ENCODE peak calls at places on chromosome 2, in four cellular contexts. One of them, this sample, is unnamed. For H3K9me1, the result is how much of the 10 kb centered on the place peaks cover.

GRCh38 chr2:90069290-90069894 is 1377.9 kb downstream of the RPIA start:
- DNase-seq in K562: peak
- DNase-seq in keratinocyte: no peak
- DNase-seq in IMR-90: no peak
- DNase-seq in this sample: no peak

GRCh38 chr2:86069091-86069685 is 36.5 kb downstream of the POLR1A start:
- DNase-seq in IMR-90: no peak
- DNase-seq in K562: no peak
- DNase-seq in keratinocyte: no peak
- DNase-seq in this sample: no peak

GRCh38 chr2:121804340-121804739 is 48.9 kb downstream of the TSN start:
- DNase-seq in K562: no peak
- DNase-seq in IMR-90: peak
- DNase-seq in keratinocyte: no peak
- DNase-seq in this sample: peak

GRCh38 chr2:217160103-217160502 is 300.2 kb upstream of the TNP1 start:
- DNase-seq in keratinocyte: no peak
- DNase-seq in K562: no peak
- DNase-seq in IMR-90: peak
- DNase-seq in this sample: no peak

GRCh38 chr2:154623819-154624218 is 74.7 kb upstream of the KCNJ3 start:
- DNase-seq in keratinocyte: no peak
- DNase-seq in IMR-90: peak
- DNase-seq in K562: no peak
- DNase-seq in this sample: peak

GRCh38 chr2:31235504-31235902 is 1.6 kb downstream of the EHD3 start:
- DNase-seq in keratinocyte: no peak
- DNase-seq in IMR-90: peak
- DNase-seq in K562: peak
- DNase-seq in this sample: peak

GRCh38 chr2:223537669-223538601 is 64.2 kb downstream of the SCG2 start:
- DNase-seq in keratinocyte: no peak
- DNase-seq in K562: no peak
- DNase-seq in IMR-90: peak
- DNase-seq in this sample: peak

GRCh38 chr2:62505109-62505508 is 886 bp downstream of the TMEM17 start:
- DNase-seq in K562: peak
- DNase-seq in keratinocyte: no peak
- DNase-seq in IMR-90: no peak
- DNase-seq in this sample: peak

GRCh38 chr2:191688934-191689695 is 11.2 kb downstream of the NABP1 start:
- DNase-seq in keratinocyte: no peak
- DNase-seq in IMR-90: peak
- DNase-seq in K562: no peak
- DNase-seq in this sample: peak

GRCh38 chr2:162233197-162233596 is 10.0 kb downstream of the FAP start:
- DNase-seq in IMR-90: peak
- DNase-seq in K562: no peak
- DNase-seq in keratinocyte: no peak
- DNase-seq in this sample: no peak

GRCh38 chr2:216739035-216739434 is 43.7 kb upstream of the IGFBP5 start:
- DNase-seq in IMR-90: no peak
- DNase-seq in keratinocyte: no peak
- DNase-seq in K562: no peak
- DNase-seq in this sample: no peak

GRCh38 chr2:159262226-159262625 is 24.3 kb downstream of the WDSUB1 start:
- DNase-seq in keratinocyte: no peak
- DNase-seq in K562: no peak
- DNase-seq in IMR-90: no peak
- DNase-seq in this sample: no peak

GRCh38 chr2:199818754-199819153 is 32.2 kb downstream of the FTCDNL1 start:
- DNase-seq in IMR-90: no peak
- DNase-seq in keratinocyte: no peak
- DNase-seq in K562: no peak
- DNase-seq in this sample: no peak

GRCh38 chr2:95526360-95527341 is 42.1 kb upstream of the TRIM43B start:
- DNase-seq in K562: no peak
- DNase-seq in keratinocyte: no peak
- DNase-seq in IMR-90: peak
- DNase-seq in this sample: peak

GRCh38 chr2:7458066-7458465 is 540.9 kb downstream of the RNF144A start:
- DNase-seq in keratinocyte: no peak
- DNase-seq in K562: no peak
- DNase-seq in IMR-90: no peak
- DNase-seq in this sample: no peak

GRCh38 chr2:71129114-71129890 is 727 bp downstream of the MCEE start:
- DNase-seq in keratinocyte: peak
- DNase-seq in K562: no peak
- DNase-seq in IMR-90: peak
- DNase-seq in this sample: peak

GRCh38 chr2:10514287-10514686 is 66.2 kb upstream of the ODC1 start:
- DNase-seq in K562: no peak
- DNase-seq in IMR-90: no peak
- DNase-seq in keratinocyte: no peak
- DNase-seq in this sample: no peak

GRCh38 chr2:97005353-97005752 is 19.0 kb upstream of the FAM178B start:
- DNase-seq in K562: peak
- DNase-seq in IMR-90: no peak
- DNase-seq in keratinocyte: no peak
- DNase-seq in this sample: no peak

GRCh38 chr2:158004131-158004530 is 97.5 kb upstream of the UPP2 start:
- DNase-seq in keratinocyte: no peak
- DNase-seq in IMR-90: no peak
- DNase-seq in K562: no peak
- DNase-seq in this sample: no peak

GRCh38 chr2:63403820-63404219 is 184.5 kb downstream of the WDPCP start:
- DNase-seq in IMR-90: no peak
- DNase-seq in keratinocyte: no peak
- DNase-seq in K562: no peak
- DNase-seq in this sample: no peak

GRCh38 chr2:111161971-111162370 is 41.3 kb downstream of the BCL2L11 start:
- DNase-seq in keratinocyte: no peak
- DNase-seq in IMR-90: no peak
- DNase-seq in K562: no peak
- DNase-seq in this sample: peak

GRCh38 chr2:237060518-237061312 is 25.0 kb upstream of the COPS8 start:
- DNase-seq in K562: peak
- DNase-seq in keratinocyte: no peak
- DNase-seq in IMR-90: peak
- DNase-seq in this sample: peak

GRCh38 chr2:94622113-94622618 is 249.1 kb upstream of the TEKT4 start:
- DNase-seq in K562: no peak
- DNase-seq in keratinocyte: no peak
- DNase-seq in IMR-90: no peak
- DNase-seq in this sample: no peak

DNA sequence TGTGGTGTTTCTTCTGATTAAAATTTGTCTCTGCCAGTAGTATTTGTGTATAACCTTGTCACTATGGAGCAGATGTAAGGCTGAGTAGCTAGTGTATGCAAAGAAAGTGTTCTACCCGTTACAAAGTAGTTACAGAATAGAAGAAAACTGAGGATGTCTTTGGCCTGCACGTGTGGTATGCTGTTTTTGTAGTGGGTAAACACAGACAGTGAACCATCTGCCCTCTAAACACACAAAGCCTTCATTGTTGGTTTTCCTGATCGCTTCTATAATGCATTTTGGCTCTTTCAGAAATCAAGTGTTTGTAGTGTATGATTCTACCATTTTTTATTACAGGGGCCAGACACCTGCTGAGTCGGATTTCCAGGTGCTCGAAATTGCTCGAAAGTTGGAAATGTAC is 61.5 kb downstream of the FARP2 start:
- DNase-seq in K562: no peak
- DNase-seq in keratinocyte: no peak
- DNase-seq in IMR-90: no peak
- DNase-seq in this sample: no peak
- H3K9me1 ChIP-seq in K562: under half
- H3K9me1 ChIP-seq in keratinocyte: under half
- H3K9me1 ChIP-seq in IMR-90: under half
- H3K9me1 ChIP-seq in this sample: under half

GRCh38 chr2:79855264-79856006 is 342.6 kb downstream of the CTNNA2 start:
- DNase-seq in K562: no peak
- DNase-seq in IMR-90: peak
- DNase-seq in keratinocyte: no peak
- DNase-seq in this sample: no peak
- TF ChIP-seq CTCF in K562: no peak
- TF ChIP-seq CTCF in IMR-90: peak
- TF ChIP-seq CTCF in keratinocyte: no peak
- TF ChIP-seq CTCF in this sample: no peak

GRCh38 chr2:174778479-174778962 is 14.2 kb upstream of the CHRNA1 start:
- DNase-seq in K562: no peak
- DNase-seq in keratinocyte: no peak
- DNase-seq in IMR-90: peak
- DNase-seq in this sample: no peak
- H3K9me1 ChIP-seq in K562: under half
- H3K9me1 ChIP-seq in keratinocyte: under half
- H3K9me1 ChIP-seq in IMR-90: under half
- H3K9me1 ChIP-seq in this sample: under half

GRCh38 chr2:65353046-65353445 is 79.4 kb downstream of the SPRED2 start:
- DNase-seq in IMR-90: no peak
- DNase-seq in K562: peak
- DNase-seq in keratinocyte: no peak
- DNase-seq in this sample: no peak
- TF ChIP-seq CTCF in IMR-90: no peak
- TF ChIP-seq CTCF in K562: peak
- TF ChIP-seq CTCF in keratinocyte: peak
- TF ChIP-seq CTCF in this sample: no peak